ENCODE peak calls at places on chromosomes 2 and 18, in nine cellular contexts. B, S, L, O, Q, J, G, N and C are unnamed samples.

GRCh38 chr2:172698041-172698863 is 37.4 kb upstream of the RAPGEF4 start:
- DNase-seq in S (no peak), O (peak), J (peak), L (peak), N (no peak), Q (peak), G (no peak), B (no peak), C (peak)

GRCh38 chr2:37829202-37829601 is 95.9 kb upstream of the RMDN2 start:
- DNase-seq in N (no peak), O (peak), J (no peak), G (no peak), S (no peak), B (no peak), Q (peak), L (no peak), C (no peak)

GRCh38 chr2:12326449-12327190 is 390.1 kb upstream of the TRIB2 start:
- DNase-seq in N (no peak), J (no peak), G (peak), O (no peak), Q (no peak), S (no peak), L (peak), B (no peak), C (peak)

GRCh38 chr2:69734040-69734611 is 7.8 kb upstream of the ANXA4 start:
- DNase-seq in O (peak), J (peak), S (no peak), B (no peak), L (no peak), G (no peak), N (no peak), Q (no peak), C (no peak)

GRCh38 chr2:165874445-165875039 is 79.0 kb downstream of the TTC21B start:
- DNase-seq in L (peak), N (no peak), S (peak), O (peak), B (no peak), G (peak), Q (peak), J (peak), C (peak)

GRCh38 chr18:35478520-35479435 is 19.0 kb downstream of the INO80C start:
- DNase-seq in B (no peak), O (peak), S (no peak), J (peak), Q (no peak), N (no peak), G (no peak), L (no peak), C (peak)

GRCh38 chr2:45132551-45132950 is 123.3 kb upstream of the SIX2 start:
- DNase-seq in B (no peak), J (no peak), N (no peak), O (no peak), L (peak), S (peak), G (no peak), Q (no peak), C (peak)

GRCh38 chr2:165197346-165197745 is 6.5 kb downstream of the SCN3A start:
- DNase-seq in S (no peak), G (no peak), N (no peak), L (no peak), O (no peak), Q (no peak), B (no peak), J (no peak), C (no peak)

GRCh38 chr2:203636896-203637818 is 69.3 kb upstream of the CD28 start:
- DNase-seq in N (peak), Q (no peak), G (no peak), O (peak), L (no peak), B (no peak), S (no peak), J (no peak), C (no peak)

GRCh38 chr2:9968940-9969497 is 17.5 kb downstream of the GRHL1 start:
- DNase-seq in J (no peak), S (no peak), B (no peak), Q (no peak), O (no peak), N (no peak), L (no peak), G (no peak), C (no peak)

GRCh38 chr2:216659301-216659700 is 26.1 kb downstream of the IGFBP2 start:
- DNase-seq in O (no peak), N (peak), G (no peak), L (no peak), Q (no peak), J (no peak), B (no peak), S (no peak), C (no peak)

GRCh38 chr2:2146220-2146619 is 184.9 kb downstream of the MYT1L start:
- DNase-seq in B (no peak), O (no peak), Q (no peak), G (no peak), N (no peak), L (no peak), S (no peak), J (no peak), C (no peak)

GRCh38 chr18:26181343-26181826 is 44.9 kb upstream of the TAF4B start:
- DNase-seq in S (no peak), J (no peak), Q (no peak), B (no peak), L (no peak), O (no peak), N (no peak), G (no peak), C (no peak)

GRCh38 chr2:211599146-211599545 is 939.5 kb downstream of the ERBB4 start:
- DNase-seq in O (no peak), B (no peak), N (no peak), G (peak), J (no peak), L (no peak), S (no peak), Q (no peak), C (no peak)

GRCh38 chr2:200351815-200352214 is 45.3 kb downstream of the SPATS2L start:
- DNase-seq in O (no peak), G (no peak), B (no peak), S (no peak), Q (no peak), J (no peak), L (no peak), N (no peak), C (no peak)

GRCh38 chr2:109728809-109729208 is 65.3 kb upstream of the RGPD5 start:
- DNase-seq in N (peak), B (no peak), O (peak), S (no peak), Q (no peak), J (no peak), L (no peak), G (no peak), C (no peak)

GRCh38 chr2:224865016-224865415 is 148.9 kb upstream of the CCDC195 start:
- DNase-seq in B (no peak), L (no peak), Q (no peak), N (no peak), O (no peak), J (no peak), G (no peak), S (no peak), C (no peak)

GRCh38 chr2:46495347-46496030 is 16.1 kb downstream of the TMEM247 start:
- DNase-seq in G (no peak), S (no peak), N (no peak), B (no peak), L (no peak), Q (no peak), J (no peak), O (no peak), C (no peak)

GRCh38 chr2:21441442-21441841 is 317.7 kb downstream of the TDRD15 start:
- DNase-seq in G (no peak), B (no peak), O (no peak), N (no peak), L (no peak), J (no peak), S (no peak), Q (no peak), C (no peak)

GRCh38 chr2:237525559-237526157 is 38.6 kb downstream of the MLPH start:
- DNase-seq in O (no peak), N (no peak), J (no peak), S (no peak), B (no peak), Q (no peak), G (no peak), L (no peak), C (no peak)

GRCh38 chr2:22450831-22451230 is 934.1 kb upstream of the KLHL29 start:
- DNase-seq in Q (no peak), G (no peak), L (no peak), S (no peak), N (peak), O (no peak), B (no peak), J (no peak), C (no peak)

GRCh38 chr18:10035306-10035991 is 121.6 kb downstream of the VAPA start:
- DNase-seq in S (no peak), N (peak), Q (no peak), L (no peak), G (no peak), B (no peak), O (no peak), J (no peak), C (no peak)

GRCh38 chr2:127043367-127044164 is 63.4 kb downstream of the BIN1 start:
- DNase-seq in L (no peak), Q (no peak), S (no peak), N (no peak), O (no peak), B (no peak), J (no peak), G (no peak), C (no peak)

GRCh38 chr2:49616800-49617199 is 462.5 kb upstream of the FSHR start:
- DNase-seq in N (no peak), S (peak), L (peak), G (peak), J (peak), Q (no peak), B (no peak), O (peak), C (peak)

GRCh38 chr2:240433973-240434727 is 1.3 kb upstream of the GPC1 start:
- DNase-seq in N (peak), Q (peak), G (no peak), B (no peak), O (peak), S (no peak), L (no peak), J (peak), C (no peak)

GRCh38 chr2:64447317-64448060 is 6.5 kb upstream of the LGALSL start:
- DNase-seq in J (no peak), N (no peak), L (no peak), O (peak), B (no peak), Q (no peak), G (no peak), S (no peak), C (no peak)

GRCh38 chr2:101121174-101121573 is 30.0 kb downstream of the TBC1D8 start:
- DNase-seq in O (no peak), J (peak), S (no peak), N (no peak), B (no peak), G (no peak), L (no peak), Q (no peak), C (no peak)

GRCh38 chr2:95265182-95265581 is 9.1 kb upstream of the PROM2 start:
- DNase-seq in Q (no peak), J (no peak), G (no peak), L (no peak), B (no peak), S (no peak), N (no peak), O (no peak), C (no peak)

GRCh38 chr2:217820904-217821303 is 181.9 kb downstream of the TNS1 start:
- DNase-seq in J (no peak), N (no peak), L (no peak), S (no peak), Q (no peak), G (no peak), O (no peak), B (no peak), C (no peak)

GRCh38 chr2:144937899-144938298 is 418.0 kb upstream of the ZEB2 start:
- DNase-seq in O (peak), J (no peak), L (no peak), Q (no peak), B (no peak), G (no peak), S (no peak), N (no peak), C (no peak)

GRCh38 chr18:49052891-49053644 is 102.3 kb upstream of the SMAD7 start:
- DNase-seq in L (no peak), O (peak), G (no peak), S (no peak), J (no peak), B (no peak), N (no peak), Q (peak), C (no peak)

GRCh38 chr18:10422731-10423130 is 31.7 kb upstream of the APCDD1 start:
- DNase-seq in L (no peak), J (no peak), S (no peak), B (no peak), Q (no peak), N (no peak), G (no peak), O (no peak), C (no peak)

GRCh38 chr18:77162580-77162979 is 30.0 kb upstream of the MBP start:
- DNase-seq in G (no peak), O (no peak), Q (no peak), S (no peak), B (no peak), L (no peak), J (no peak), N (no peak), C (no peak)

GRCh38 chr2:54185105-54185504 is 69.7 kb downstream of the ACYP2 start:
- DNase-seq in N (no peak), S (no peak), L (no peak), O (no peak), G (no peak), B (no peak), J (no peak), Q (no peak), C (no peak)

GRCh38 chr18:43312891-43313290 is 35.6 kb upstream of the SYT4 start:
- DNase-seq in J (no peak), B (no peak), N (no peak), G (no peak), Q (no peak), O (no peak), S (no peak), L (no peak), C (no peak)

GRCh38 chr2:42878581-42878980 is 86.2 kb upstream of the HAAO start:
- DNase-seq in J (no peak), G (no peak), N (no peak), O (no peak), L (peak), S (no peak), B (no peak), Q (no peak), C (peak)

GRCh38 chr18:69590150-69590549 is 189.5 kb downstream of the DOK6 start:
- DNase-seq in G (no peak), N (no peak), J (no peak), O (no peak), B (no peak), Q (no peak), S (no peak), L (no peak), C (no peak)

GRCh38 chr2:215377283-215377682 is 58.6 kb downstream of the FN1 start:
- DNase-seq in O (peak), G (no peak), L (no peak), B (no peak), N (no peak), Q (no peak), S (no peak), J (no peak), C (no peak)

GRCh38 chr18:9732031-9732430 is 23.9 kb downstream of the RAB31 start:
- DNase-seq in L (no peak), O (no peak), G (no peak), J (no peak), N (no peak), B (no peak), S (no peak), Q (no peak), C (no peak)

GRCh38 chr18:29912351-29912750 is 1130.2 kb downstream of the DSC3 start:
- DNase-seq in B (no peak), G (no peak), Q (no peak), O (no peak), S (no peak), N (no peak), L (no peak), J (no peak), C (no peak)

GRCh38 chr2:180991820-180992219 is 11.4 kb downstream of the UBE2E3 start:
- DNase-seq in Q (no peak), S (no peak), G (no peak), N (no peak), O (no peak), J (no peak), B (no peak), L (no peak), C (peak)

GRCh38 chr2:180990337-180990736 is 9.9 kb downstream of the UBE2E3 start:
- DNase-seq in G (no peak), O (no peak), N (no peak), B (no peak), Q (no peak), L (no peak), J (no peak), S (no peak), C (no peak)

GRCh38 chr2:180990794-180991193 is 10.4 kb downstream of the UBE2E3 start:
- DNase-seq in Q (no peak), S (no peak), O (no peak), B (no peak), J (no peak), L (no peak), G (no peak), N (no peak), C (no peak)

GRCh38 chr2:180992994-180993393 is 12.6 kb downstream of the UBE2E3 start:
- DNase-seq in Q (no peak), B (no peak), L (no peak), J (no peak), S (no peak), O (no peak), N (no peak), G (no peak), C (no peak)

GRCh38 chr2:180991361-180991760 is 11.0 kb downstream of the UBE2E3 start:
- DNase-seq in B (no peak), J (no peak), S (no peak), N (no peak), G (no peak), Q (no peak), O (no peak), L (no peak), C (no peak)
- TF ChIP-seq CTCF in B (no peak), J (no peak), S (peak), N (no peak), G (peak), Q (no peak), O (no peak), L (no peak), C (no peak)

DNA sequence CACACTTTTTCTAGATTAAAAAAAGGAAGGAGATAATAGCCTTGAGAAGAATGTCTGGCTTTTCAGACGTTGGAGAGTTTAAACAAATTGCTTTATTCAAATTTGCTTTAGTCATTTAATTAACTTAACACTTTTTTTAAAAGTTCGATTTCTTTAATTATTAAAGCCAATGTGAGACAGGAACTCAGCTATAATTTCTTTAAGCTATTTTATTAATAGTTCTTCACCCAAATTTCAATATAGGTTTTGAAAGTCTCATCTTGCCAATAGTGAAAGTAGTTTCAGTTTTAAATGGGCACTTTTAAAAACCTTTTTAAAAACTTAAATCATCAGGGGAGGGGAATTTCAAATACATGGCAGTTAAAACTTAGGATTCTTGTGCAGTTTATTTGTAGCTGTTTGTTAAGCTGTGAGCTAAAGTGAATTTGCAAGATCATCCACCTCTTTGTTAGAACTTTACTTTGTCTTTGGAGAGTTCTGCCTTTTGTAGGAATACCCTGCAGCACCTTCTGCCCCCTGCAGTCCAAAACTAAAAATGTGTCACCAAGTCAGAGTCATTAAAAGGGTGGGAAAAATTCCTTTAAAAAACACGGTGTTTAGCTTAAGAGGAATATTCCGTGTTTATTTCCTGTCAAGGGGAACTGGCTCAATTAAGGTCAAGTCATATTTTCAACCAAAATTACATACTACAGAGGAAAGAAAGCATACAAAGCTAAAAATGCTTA is 4.6 kb downstream of the TGIF1 start:
- DNase-seq in N (no peak), O (peak), S (no peak), B (no peak), J (peak), Q (no peak), G (peak), L (peak), C (peak)
- TF ChIP-seq CTCF in N (peak), O (peak), S (peak), B (peak), J (peak), Q (peak), G (peak), L (peak), C (peak)

DNA sequence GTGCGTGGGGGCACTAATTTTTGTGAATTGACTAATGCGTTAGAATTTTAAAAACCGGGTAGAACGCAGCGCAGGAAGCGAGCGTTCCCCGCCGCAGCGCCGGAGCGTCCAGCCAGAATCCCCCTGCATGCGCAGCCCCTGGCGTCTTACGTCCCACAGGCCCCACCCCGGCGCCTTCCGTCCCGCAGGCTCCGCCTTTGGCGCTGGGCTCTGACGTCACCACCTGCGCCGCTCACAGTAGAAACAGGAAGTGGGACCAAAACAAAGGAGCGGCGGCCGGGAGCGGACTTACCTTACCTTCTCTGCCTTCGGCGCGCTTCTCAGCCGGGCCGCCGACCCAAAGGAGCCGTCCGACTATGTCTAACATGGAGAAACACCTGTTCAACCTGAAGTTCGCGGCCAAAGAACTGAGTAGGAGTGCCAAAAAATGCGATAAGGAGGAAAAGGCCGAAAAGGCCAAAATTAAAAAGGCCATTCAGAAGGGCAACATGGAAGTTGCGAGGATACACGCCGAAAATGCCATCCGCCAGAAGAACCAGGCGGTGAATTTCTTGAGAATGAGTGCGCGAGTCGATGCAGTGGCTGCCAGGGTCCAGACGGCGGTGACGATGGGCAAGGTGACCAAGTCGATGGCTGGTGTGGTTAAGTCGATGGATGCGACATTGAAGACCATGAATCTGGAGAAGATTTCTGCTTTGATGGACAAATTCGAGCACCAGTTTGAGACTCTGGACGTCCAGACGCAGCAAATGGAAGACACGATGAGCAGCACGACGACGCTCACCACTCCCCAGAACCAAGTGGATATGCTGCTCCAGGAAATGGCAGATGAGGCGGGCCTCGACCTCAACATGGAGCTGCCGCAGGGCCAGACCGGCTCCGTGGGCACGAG is at the start of gene CHMP1B:
- DNase-seq in G (peak), Q (peak), O (peak), L (peak), S (peak), B (peak), N (peak), J (peak), C (peak)
- TF ChIP-seq CTCF in G (no peak), Q (no peak), O (no peak), L (no peak), S (no peak), B (no peak), N (no peak), J (no peak), C (no peak)

DNA sequence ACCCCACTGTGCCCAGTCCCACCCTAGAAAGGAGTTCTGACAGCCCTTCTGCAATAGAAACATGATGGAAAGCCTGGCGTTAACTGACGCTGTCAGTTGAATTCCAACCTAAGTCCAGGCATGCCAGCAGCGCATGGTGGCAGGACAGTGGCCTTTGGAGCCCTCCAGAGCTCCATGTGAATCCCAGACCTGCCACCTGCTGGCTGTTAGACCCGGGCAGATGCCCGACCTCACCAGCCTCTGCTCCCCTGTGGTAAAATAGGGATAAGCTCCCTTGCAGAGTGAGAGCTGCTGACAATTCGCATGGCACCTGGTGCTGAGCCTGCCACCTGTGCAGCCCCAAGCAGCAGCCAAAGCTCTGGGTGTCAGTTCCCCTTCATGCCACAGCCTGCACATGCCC is 138.6 kb downstream of the LOXHD1 start:
- DNase-seq in O (no peak), B (no peak), Q (no peak), N (peak), S (no peak), L (no peak), J (peak), G (peak), C (no peak)
- TF ChIP-seq CTCF in O (no peak), B (no peak), Q (peak), N (peak), S (no peak), L (no peak), J (no peak), G (peak), C (no peak)